ENCODE peak calls at places on chromosome 4, in five cellular contexts. T is cardiac muscle cell, S is Peyer's patch, A is endodermal cell, E is astrocyte of the cerebellum. O is an unnamed sample.

GRCh38 chr4:15585331-15585730 is 69.8 kb downstream of the FBXL5 start:
- DNase-seq in T (no peak), S (no peak), A (no peak), E (no peak), O (no peak)

GRCh38 chr4:47930971-47931804 is 16.8 kb upstream of the NFXL1 start:
- DNase-seq in T (no peak), S (peak; percentile 55), A (no peak), E (peak; percentile 53), O (peak; percentile 17)

GRCh38 chr4:156663663-156664062 is 307.9 kb downstream of the PDGFC start:
- DNase-seq in T (no peak), S (no peak), A (no peak), E (no peak), O (no peak)

GRCh38 chr4:139824882-139825522 is 159.4 kb downstream of the MGST2 start:
- DNase-seq in T (no peak), S (no peak), A (no peak), E (no peak), O (no peak)

GRCh38 chr4:59855630-59856352 is 1344.3 kb upstream of the ADGRL3 start:
- DNase-seq in T (no peak), S (no peak), A (peak; percentile 50), E (no peak), O (no peak)

GRCh38 chr4:133839326-133839725 is 362.3 kb downstream of the PABPC4L start:
- DNase-seq in T (no peak), S (no peak), A (no peak), E (no peak), O (no peak)

GRCh38 chr4:61500883-61501282 is 300.8 kb downstream of the ADGRL3 start:
- DNase-seq in T (no peak), S (no peak), A (no peak), E (no peak), O (no peak)

GRCh38 chr4:119748853-119749252 is 120.2 kb upstream of the PDE5A start:
- DNase-seq in T (no peak), S (no peak), A (no peak), E (no peak), O (peak; percentile 73)

GRCh38 chr4:71396382-71396781 is 57.6 kb downstream of the SLC4A4 start:
- DNase-seq in T (no peak), S (no peak), A (no peak), E (no peak), O (peak; percentile 39)

GRCh38 chr4:145530189-145530588 is 48.5 kb downstream of the SMAD1 start:
- DNase-seq in T (no peak), S (no peak), A (no peak), E (no peak), O (no peak)

GRCh38 chr4:122865421-122865820 is 38.8 kb downstream of the FGF2 start:
- DNase-seq in T (no peak), S (no peak), A (no peak), E (no peak), O (no peak)

GRCh38 chr4:139789096-139789495 is 123.5 kb downstream of the MGST2 start:
- DNase-seq in T (no peak), S (no peak), A (no peak), E (no peak), O (no peak)

GRCh38 chr4:157655101-157655818 is 434.7 kb downstream of the GRIA2 start:
- DNase-seq in T (no peak), S (no peak), A (no peak), E (no peak), O (no peak)

GRCh38 chr4:152290522-152290921 is 245.4 kb downstream of the FBXW7 start:
- DNase-seq in T (no peak), S (no peak), A (no peak), E (no peak), O (no peak)

GRCh38 chr4:117001077-117001476 is 84.3 kb downstream of the TRAM1L1 start:
- DNase-seq in T (no peak), S (no peak), A (no peak), E (no peak), O (no peak)

GRCh38 chr4:156763511-156763910 is 208.1 kb downstream of the PDGFC start:
- DNase-seq in T (no peak), S (no peak), A (no peak), E (no peak), O (no peak)

GRCh38 chr4:128353791-128354190 is 66.2 kb upstream of the PGRMC2 start:
- DNase-seq in T (no peak), S (no peak), A (no peak), E (no peak), O (no peak)

GRCh38 chr4:85861064-85861767 is 386.3 kb downstream of the ARHGAP24 start:
- DNase-seq in T (no peak), S (no peak), A (no peak), E (no peak), O (no peak)

GRCh38 chr4:6770581-6771228 is 11.8 kb upstream of the KIAA0232 start:
- DNase-seq in T (no peak), S (peak; percentile 38), A (no peak), E (no peak), O (no peak)

GRCh38 chr4:56261027-56261426 is 126.3 kb downstream of the AASDH start:
- DNase-seq in T (no peak), S (no peak), A (no peak), E (no peak), O (no peak)

GRCh38 chr4:137474711-137475301 is 57.5 kb downstream of the PCDH18 start:
- DNase-seq in T (peak; percentile 62), S (no peak), A (no peak), E (peak; percentile 32), O (no peak)

GRCh38 chr4:47374477-47374876 is 89.0 kb downstream of the COMMD8 start:
- DNase-seq in T (no peak), S (no peak), A (no peak), E (no peak), O (peak; percentile 67)

GRCh38 chr4:5355846-5356245 is 304.6 kb downstream of the STK32B start:
- DNase-seq in T (no peak), S (no peak), A (no peak), E (no peak), O (no peak)
- TF ChIP-seq CTCF in T (no peak), S (no peak), A (no peak), E (no peak), O (no peak)

DNA sequence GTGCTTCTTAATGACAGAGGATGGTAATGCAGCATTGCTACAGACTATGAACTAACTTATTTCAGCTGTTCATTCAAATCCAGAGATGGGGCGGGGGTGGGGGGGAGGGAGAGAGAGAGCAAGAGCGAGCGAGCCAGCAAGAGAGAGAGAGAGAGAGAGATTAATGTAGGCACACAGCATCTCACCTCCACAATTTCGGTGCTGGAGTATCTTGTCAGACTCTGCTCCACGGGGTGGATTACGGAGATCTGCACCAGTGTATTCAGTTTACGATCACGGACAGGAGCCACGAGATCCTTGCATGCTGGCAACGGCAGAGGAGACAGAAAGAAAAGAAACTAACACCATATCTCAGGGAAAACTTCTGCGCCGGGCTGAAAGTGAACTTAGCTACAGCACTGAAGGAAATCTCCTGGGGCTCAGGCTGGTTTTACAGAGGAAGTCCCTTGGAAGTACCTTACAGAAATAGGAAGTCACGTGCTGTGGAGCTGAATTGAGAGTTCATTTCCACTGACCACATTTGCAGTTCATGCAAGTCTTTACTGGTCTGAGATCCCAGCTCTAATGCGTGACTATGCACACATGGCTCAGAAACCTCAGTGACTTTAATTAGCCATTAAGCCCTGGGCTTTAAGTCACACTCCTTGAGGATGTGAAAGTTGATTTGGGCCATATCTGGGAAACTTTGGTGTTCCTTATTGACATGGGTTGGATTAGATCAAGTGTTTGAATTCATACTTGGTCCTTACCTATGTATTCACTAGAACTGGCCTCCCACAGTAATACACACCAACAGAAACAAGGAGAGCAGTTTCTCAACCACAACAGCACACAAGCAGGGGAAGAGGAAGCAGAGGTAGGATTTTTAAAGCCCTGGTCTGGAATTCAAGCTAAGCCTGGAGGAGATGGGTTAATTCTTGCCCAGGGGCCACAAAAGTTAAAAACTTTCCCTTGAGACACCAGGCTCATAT is 440.8 kb downstream of the INPP4B start:
- DNase-seq in T (peak; percentile 25), S (peak; percentile 69), A (peak; percentile 60), E (no peak), O (peak; percentile 67)
- H3K4me3 ChIP-seq in T (no peak overlapping the region), S (peak overlapping the region; percentile 47), A (no peak overlapping the region), E (peak overlapping the region; percentile 48), O (peak overlapping the region; percentile 47)

GRCh38 chr4:12679217-12679616 is 804.9 kb downstream of the RAB28 start:
- DNase-seq in T (peak; percentile 14), S (no peak), A (no peak), E (no peak), O (no peak)
- TF ChIP-seq CTCF in T (peak; percentile 28), S (no peak), A (peak; percentile 77), E (peak; percentile 16), O (no peak)

DNA sequence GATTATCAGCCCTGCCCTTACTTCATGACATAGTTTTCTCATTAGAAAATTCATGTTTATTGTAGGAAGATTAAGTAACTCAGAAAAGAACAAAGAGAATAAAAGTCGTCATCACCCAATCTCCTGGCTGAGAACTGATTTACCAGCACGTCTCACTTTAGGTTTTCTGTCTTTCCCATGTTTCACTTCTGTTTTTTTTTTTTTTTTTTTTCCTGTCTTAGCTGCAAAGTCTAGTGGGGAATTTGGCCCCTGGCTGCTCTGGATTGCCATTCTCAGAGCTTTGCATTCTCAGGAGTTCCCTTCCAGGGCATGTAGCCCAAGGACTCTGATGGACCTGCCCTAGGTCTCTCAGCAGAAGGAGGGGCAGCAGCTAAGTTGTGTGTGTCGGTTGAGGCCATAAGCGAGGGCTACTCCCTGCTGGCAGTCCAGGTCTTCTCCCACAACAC is 57.8 kb downstream of the TMEM131L start:
- DNase-seq in T (no peak), S (no peak), A (peak; percentile 65), E (no peak), O (no peak)
- H3K4me3 ChIP-seq in T (no peak overlapping the region), S (no peak overlapping the region), A (no peak overlapping the region), E (no peak overlapping the region), O (no peak overlapping the region)

GRCh38 chr4:23333946-23334878 is 555.6 kb downstream of the PPARGC1A start:
- DNase-seq in T (peak; percentile 9), S (no peak), A (peak; percentile 69), E (peak; percentile 95), O (no peak)

GRCh38 chr4:23333556-23333945 is 556.3 kb downstream of the PPARGC1A start:
- DNase-seq in T (no peak), S (no peak), A (no peak), E (peak; percentile 79), O (no peak)

GRCh38 chr4:23332266-23332665 is 557.6 kb downstream of the PPARGC1A start:
- DNase-seq in T (no peak), S (no peak), A (no peak), E (peak; percentile 59), O (no peak)

DNA sequence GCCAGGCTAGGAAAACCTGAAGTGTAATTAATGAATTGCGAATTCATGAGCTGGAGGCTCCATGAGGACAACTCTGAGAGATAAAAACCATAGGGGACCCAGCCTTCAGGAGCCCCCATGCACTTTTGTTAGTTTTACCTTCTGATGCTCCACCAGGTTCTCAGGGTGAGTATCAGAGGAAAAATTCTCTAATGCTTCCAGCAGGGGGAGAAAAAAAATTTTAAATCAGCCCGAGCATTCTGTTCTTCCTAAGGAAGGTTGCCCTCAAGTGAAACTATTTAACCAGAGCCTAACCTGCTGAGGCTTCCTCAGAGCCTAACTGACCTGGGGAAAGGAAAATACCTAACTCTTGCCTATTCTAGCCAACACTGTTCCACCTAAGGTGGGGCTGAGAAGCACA is 552.6 kb downstream of the PPARGC1A start:
- DNase-seq in T (peak; percentile 14), S (no peak), A (peak; percentile 51), E (no peak), O (no peak)
- TF ChIP-seq CTCF in T (peak; percentile 23), S (no peak), A (peak; percentile 77), E (peak; percentile 30), O (no peak)

GRCh38 chr4:110352670-110353442 is 123.1 kb upstream of the ENPEP start:
- DNase-seq in T (no peak), S (no peak), A (no peak), E (no peak), O (no peak)
- H3K4me3 ChIP-seq in T (no peak overlapping the region), S (no peak overlapping the region), A (no peak overlapping the region), E (no peak overlapping the region), O (no peak overlapping the region)